ENCODE peak calls at places on chromosomes 13 and 19, in eight cellular contexts. One of them, this sample, is unnamed.

GRCh38 chr19:10091892-10092641 is 6.0 kb downstream of the SHFL start:
- DNase-seq in cardiac fibroblast: no peak
- DNase-seq in stimulated activated CD8-positive, alpha-beta memory T cell treated with anti-CD3 and anti-CD28 coated beads, Interleukin-7, amount 100 ng/mL, for 24 hours: no peak
- DNase-seq in effector memory CD4-positive, alpha-beta T cell: no peak
- DNase-seq in IMR-90: no peak
- DNase-seq in B cell: peak; percentile 55
- DNase-seq in CD8-positive, alpha-beta T cell: no peak
- DNase-seq in stromal cell of bone marrow: no peak
- DNase-seq in this sample: no peak

GRCh38 chr13:62625214-62625613 is 1209.6 kb upstream of the PCDH20 start:
- DNase-seq in B cell: no peak
- DNase-seq in effector memory CD4-positive, alpha-beta T cell: no peak
- DNase-seq in IMR-90: no peak
- DNase-seq in stromal cell of bone marrow: no peak
- DNase-seq in CD8-positive, alpha-beta T cell: no peak
- DNase-seq in stimulated activated CD8-positive, alpha-beta memory T cell treated with anti-CD3 and anti-CD28 coated beads, Interleukin-7, amount 100 ng/mL, for 24 hours: no peak
- DNase-seq in cardiac fibroblast: no peak
- DNase-seq in this sample: no peak

GRCh38 chr13:101474419-101474957 is 22.0 kb downstream of the ITGBL1 start:
- DNase-seq in cardiac fibroblast: peak; percentile 85
- DNase-seq in stromal cell of bone marrow: no peak
- DNase-seq in IMR-90: peak; percentile 91
- DNase-seq in CD8-positive, alpha-beta T cell: no peak
- DNase-seq in effector memory CD4-positive, alpha-beta T cell: no peak
- DNase-seq in stimulated activated CD8-positive, alpha-beta memory T cell treated with anti-CD3 and anti-CD28 coated beads, Interleukin-7, amount 100 ng/mL, for 24 hours: no peak
- DNase-seq in B cell: no peak
- DNase-seq in this sample: no peak

GRCh38 chr19:45047188-45047797 is 8.4 kb downstream of the CLASRP start:
- DNase-seq in cardiac fibroblast: no peak
- DNase-seq in stimulated activated CD8-positive, alpha-beta memory T cell treated with anti-CD3 and anti-CD28 coated beads, Interleukin-7, amount 100 ng/mL, for 24 hours: no peak
- DNase-seq in effector memory CD4-positive, alpha-beta T cell: no peak
- DNase-seq in stromal cell of bone marrow: no peak
- DNase-seq in CD8-positive, alpha-beta T cell: no peak
- DNase-seq in IMR-90: no peak
- DNase-seq in B cell: peak; percentile 69
- DNase-seq in this sample: no peak

GRCh38 chr19:1855828-1856255 is 7.5 kb downstream of the KLF16 start:
- DNase-seq in effector memory CD4-positive, alpha-beta T cell: no peak
- DNase-seq in cardiac fibroblast: no peak
- DNase-seq in B cell: no peak
- DNase-seq in stimulated activated CD8-positive, alpha-beta memory T cell treated with anti-CD3 and anti-CD28 coated beads, Interleukin-7, amount 100 ng/mL, for 24 hours: no peak
- DNase-seq in IMR-90: peak; percentile 23
- DNase-seq in CD8-positive, alpha-beta T cell: no peak
- DNase-seq in stromal cell of bone marrow: no peak
- DNase-seq in this sample: no peak

GRCh38 chr13:42485272-42485671 is 88.7 kb upstream of the TNFSF11 start:
- DNase-seq in stimulated activated CD8-positive, alpha-beta memory T cell treated with anti-CD3 and anti-CD28 coated beads, Interleukin-7, amount 100 ng/mL, for 24 hours: no peak
- DNase-seq in B cell: no peak
- DNase-seq in effector memory CD4-positive, alpha-beta T cell: no peak
- DNase-seq in stromal cell of bone marrow: no peak
- DNase-seq in CD8-positive, alpha-beta T cell: no peak
- DNase-seq in cardiac fibroblast: no peak
- DNase-seq in IMR-90: no peak
- DNase-seq in this sample: no peak

GRCh38 chr13:41561179-41561578 is 103.8 kb downstream of the RGCC start:
- DNase-seq in effector memory CD4-positive, alpha-beta T cell: no peak
- DNase-seq in B cell: no peak
- DNase-seq in stromal cell of bone marrow: no peak
- DNase-seq in IMR-90: peak; percentile 43
- DNase-seq in stimulated activated CD8-positive, alpha-beta memory T cell treated with anti-CD3 and anti-CD28 coated beads, Interleukin-7, amount 100 ng/mL, for 24 hours: no peak
- DNase-seq in CD8-positive, alpha-beta T cell: no peak
- DNase-seq in cardiac fibroblast: peak; percentile 48
- DNase-seq in this sample: no peak

GRCh38 chr19:42480335-42481095 is 37.8 kb upstream of the CXCL17 start:
- DNase-seq in cardiac fibroblast: peak; percentile 59
- DNase-seq in IMR-90: peak; percentile 47
- DNase-seq in effector memory CD4-positive, alpha-beta T cell: no peak
- DNase-seq in stromal cell of bone marrow: no peak
- DNase-seq in CD8-positive, alpha-beta T cell: no peak
- DNase-seq in B cell: no peak
- DNase-seq in stimulated activated CD8-positive, alpha-beta memory T cell treated with anti-CD3 and anti-CD28 coated beads, Interleukin-7, amount 100 ng/mL, for 24 hours: no peak
- DNase-seq in this sample: no peak

GRCh38 chr13:76331948-76332712 is 554.1 kb downstream of the KCTD12 start:
- DNase-seq in stromal cell of bone marrow: no peak
- DNase-seq in CD8-positive, alpha-beta T cell: no peak
- DNase-seq in B cell: no peak
- DNase-seq in effector memory CD4-positive, alpha-beta T cell: no peak
- DNase-seq in cardiac fibroblast: peak; percentile 63
- DNase-seq in stimulated activated CD8-positive, alpha-beta memory T cell treated with anti-CD3 and anti-CD28 coated beads, Interleukin-7, amount 100 ng/mL, for 24 hours: no peak
- DNase-seq in IMR-90: peak; percentile 56
- DNase-seq in this sample: peak; percentile 39

GRCh38 chr19:48397636-48398328 is 4.3 kb downstream of the GRIN2D start:
- DNase-seq in cardiac fibroblast: peak; percentile 28
- DNase-seq in IMR-90: no peak
- DNase-seq in stromal cell of bone marrow: no peak
- DNase-seq in effector memory CD4-positive, alpha-beta T cell: no peak
- DNase-seq in CD8-positive, alpha-beta T cell: no peak
- DNase-seq in stimulated activated CD8-positive, alpha-beta memory T cell treated with anti-CD3 and anti-CD28 coated beads, Interleukin-7, amount 100 ng/mL, for 24 hours: no peak
- DNase-seq in B cell: no peak
- DNase-seq in this sample: no peak

GRCh38 chr13:93249259-93249917 is 22.8 kb downstream of the GPC6 start:
- DNase-seq in cardiac fibroblast: peak; percentile 88
- DNase-seq in effector memory CD4-positive, alpha-beta T cell: no peak
- DNase-seq in B cell: no peak
- DNase-seq in stimulated activated CD8-positive, alpha-beta memory T cell treated with anti-CD3 and anti-CD28 coated beads, Interleukin-7, amount 100 ng/mL, for 24 hours: no peak
- DNase-seq in IMR-90: peak; percentile 95
- DNase-seq in CD8-positive, alpha-beta T cell: no peak
- DNase-seq in stromal cell of bone marrow: peak; percentile 80
- DNase-seq in this sample: no peak

GRCh38 chr13:97434417-97435296 is 688 bp downstream of the RAP2A start:
- DNase-seq in CD8-positive, alpha-beta T cell: peak; percentile 16
- DNase-seq in IMR-90: peak; percentile 20
- DNase-seq in effector memory CD4-positive, alpha-beta T cell: peak; percentile 27
- DNase-seq in cardiac fibroblast: peak; percentile 41
- DNase-seq in stimulated activated CD8-positive, alpha-beta memory T cell treated with anti-CD3 and anti-CD28 coated beads, Interleukin-7, amount 100 ng/mL, for 24 hours: peak; percentile 11
- DNase-seq in stromal cell of bone marrow: no peak
- DNase-seq in B cell: peak; percentile 69
- DNase-seq in this sample: peak; percentile 50

GRCh38 chr13:107803822-107804495 is 411.4 kb downstream of the LIG4 start:
- DNase-seq in stimulated activated CD8-positive, alpha-beta memory T cell treated with anti-CD3 and anti-CD28 coated beads, Interleukin-7, amount 100 ng/mL, for 24 hours: no peak
- DNase-seq in B cell: no peak
- DNase-seq in CD8-positive, alpha-beta T cell: no peak
- DNase-seq in stromal cell of bone marrow: no peak
- DNase-seq in effector memory CD4-positive, alpha-beta T cell: no peak
- DNase-seq in IMR-90: no peak
- DNase-seq in cardiac fibroblast: no peak
- DNase-seq in this sample: no peak

GRCh38 chr19:12720851-12721655 is 2.7 kb downstream of the TNPO2 start:
- DNase-seq in B cell: no peak
- DNase-seq in effector memory CD4-positive, alpha-beta T cell: no peak
- DNase-seq in CD8-positive, alpha-beta T cell: no peak
- DNase-seq in stromal cell of bone marrow: no peak
- DNase-seq in stimulated activated CD8-positive, alpha-beta memory T cell treated with anti-CD3 and anti-CD28 coated beads, Interleukin-7, amount 100 ng/mL, for 24 hours: no peak
- DNase-seq in IMR-90: no peak
- DNase-seq in cardiac fibroblast: peak; percentile 27
- DNase-seq in this sample: no peak

GRCh38 chr19:2045501-2046045 is 5.5 kb downstream of the MKNK2 start:
- DNase-seq in stimulated activated CD8-positive, alpha-beta memory T cell treated with anti-CD3 and anti-CD28 coated beads, Interleukin-7, amount 100 ng/mL, for 24 hours: no peak
- DNase-seq in CD8-positive, alpha-beta T cell: no peak
- DNase-seq in B cell: peak; percentile 38
- DNase-seq in stromal cell of bone marrow: no peak
- DNase-seq in effector memory CD4-positive, alpha-beta T cell: no peak
- DNase-seq in cardiac fibroblast: no peak
- DNase-seq in IMR-90: no peak
- DNase-seq in this sample: no peak

GRCh38 chr13:33262069-33262487 is 23.5 kb downstream of the STARD13 start:
- DNase-seq in IMR-90: peak; percentile 70
- DNase-seq in B cell: no peak
- DNase-seq in stimulated activated CD8-positive, alpha-beta memory T cell treated with anti-CD3 and anti-CD28 coated beads, Interleukin-7, amount 100 ng/mL, for 24 hours: no peak
- DNase-seq in effector memory CD4-positive, alpha-beta T cell: no peak
- DNase-seq in cardiac fibroblast: peak; percentile 68
- DNase-seq in stromal cell of bone marrow: no peak
- DNase-seq in CD8-positive, alpha-beta T cell: no peak
- DNase-seq in this sample: no peak

GRCh38 chr13:50915562-50915961 is 6.0 kb downstream of the RNASEH2B start:
- DNase-seq in IMR-90: no peak
- DNase-seq in stimulated activated CD8-positive, alpha-beta memory T cell treated with anti-CD3 and anti-CD28 coated beads, Interleukin-7, amount 100 ng/mL, for 24 hours: no peak
- DNase-seq in cardiac fibroblast: no peak
- DNase-seq in effector memory CD4-positive, alpha-beta T cell: no peak
- DNase-seq in B cell: peak; percentile 52
- DNase-seq in CD8-positive, alpha-beta T cell: no peak
- DNase-seq in stromal cell of bone marrow: no peak
- DNase-seq in this sample: no peak

GRCh38 chr19:56155124-56155687 is 14.1 kb downstream of the ZNF444 start:
- DNase-seq in stimulated activated CD8-positive, alpha-beta memory T cell treated with anti-CD3 and anti-CD28 coated beads, Interleukin-7, amount 100 ng/mL, for 24 hours: no peak
- DNase-seq in cardiac fibroblast: no peak
- DNase-seq in IMR-90: no peak
- DNase-seq in effector memory CD4-positive, alpha-beta T cell: no peak
- DNase-seq in CD8-positive, alpha-beta T cell: no peak
- DNase-seq in B cell: no peak
- DNase-seq in stromal cell of bone marrow: no peak
- DNase-seq in this sample: no peak

GRCh38 chr13:85277753-85278152 is 521.5 kb downstream of the SLITRK6 start:
- DNase-seq in cardiac fibroblast: no peak
- DNase-seq in stromal cell of bone marrow: no peak
- DNase-seq in CD8-positive, alpha-beta T cell: no peak
- DNase-seq in IMR-90: peak; percentile 21
- DNase-seq in stimulated activated CD8-positive, alpha-beta memory T cell treated with anti-CD3 and anti-CD28 coated beads, Interleukin-7, amount 100 ng/mL, for 24 hours: no peak
- DNase-seq in effector memory CD4-positive, alpha-beta T cell: no peak
- DNase-seq in B cell: no peak
- DNase-seq in this sample: no peak

GRCh38 chr13:45108716-45109706 is 11.3 kb upstream of the GTF2F2 start:
- DNase-seq in cardiac fibroblast: peak; percentile 39
- DNase-seq in B cell: peak; percentile 17
- DNase-seq in stromal cell of bone marrow: no peak
- DNase-seq in CD8-positive, alpha-beta T cell: no peak
- DNase-seq in stimulated activated CD8-positive, alpha-beta memory T cell treated with anti-CD3 and anti-CD28 coated beads, Interleukin-7, amount 100 ng/mL, for 24 hours: no peak
- DNase-seq in IMR-90: peak; percentile 66
- DNase-seq in effector memory CD4-positive, alpha-beta T cell: no peak
- DNase-seq in this sample: no peak

GRCh38 chr19:17105548-17105947 is 30.0 kb downstream of the MYO9B start:
- DNase-seq in stimulated activated CD8-positive, alpha-beta memory T cell treated with anti-CD3 and anti-CD28 coated beads, Interleukin-7, amount 100 ng/mL, for 24 hours: no peak
- DNase-seq in stromal cell of bone marrow: no peak
- DNase-seq in CD8-positive, alpha-beta T cell: no peak
- DNase-seq in B cell: peak; percentile 45
- DNase-seq in IMR-90: no peak
- DNase-seq in cardiac fibroblast: no peak
- DNase-seq in effector memory CD4-positive, alpha-beta T cell: no peak
- DNase-seq in this sample: no peak

GRCh38 chr19:46605356-46605821 is 4.3 kb downstream of the CALM3 start:
- DNase-seq in stromal cell of bone marrow: no peak
- DNase-seq in CD8-positive, alpha-beta T cell: no peak
- DNase-seq in cardiac fibroblast: no peak
- DNase-seq in B cell: peak; percentile 6
- DNase-seq in stimulated activated CD8-positive, alpha-beta memory T cell treated with anti-CD3 and anti-CD28 coated beads, Interleukin-7, amount 100 ng/mL, for 24 hours: no peak
- DNase-seq in IMR-90: no peak
- DNase-seq in effector memory CD4-positive, alpha-beta T cell: no peak
- DNase-seq in this sample: no peak

GRCh38 chr13:20499986-20500385 is 25.7 kb downstream of the CRYL1 start:
- DNase-seq in IMR-90: peak; percentile 7
- DNase-seq in B cell: no peak
- DNase-seq in effector memory CD4-positive, alpha-beta T cell: no peak
- DNase-seq in cardiac fibroblast: peak; percentile 37
- DNase-seq in stimulated activated CD8-positive, alpha-beta memory T cell treated with anti-CD3 and anti-CD28 coated beads, Interleukin-7, amount 100 ng/mL, for 24 hours: no peak
- DNase-seq in stromal cell of bone marrow: no peak
- DNase-seq in CD8-positive, alpha-beta T cell: no peak
- DNase-seq in this sample: no peak

GRCh38 chr13:65889368-65889767 is 1340.8 kb downstream of the PCDH9 start:
- DNase-seq in CD8-positive, alpha-beta T cell: no peak
- DNase-seq in effector memory CD4-positive, alpha-beta T cell: no peak
- DNase-seq in stimulated activated CD8-positive, alpha-beta memory T cell treated with anti-CD3 and anti-CD28 coated beads, Interleukin-7, amount 100 ng/mL, for 24 hours: no peak
- DNase-seq in B cell: no peak
- DNase-seq in IMR-90: peak; percentile 47
- DNase-seq in cardiac fibroblast: peak; percentile 24
- DNase-seq in stromal cell of bone marrow: no peak
- DNase-seq in this sample: no peak

GRCh38 chr13:60727140-60727539 is 330.1 kb downstream of the TDRD3 start:
- DNase-seq in IMR-90: no peak
- DNase-seq in stromal cell of bone marrow: no peak
- DNase-seq in CD8-positive, alpha-beta T cell: no peak
- DNase-seq in stimulated activated CD8-positive, alpha-beta memory T cell treated with anti-CD3 and anti-CD28 coated beads, Interleukin-7, amount 100 ng/mL, for 24 hours: no peak
- DNase-seq in B cell: no peak
- DNase-seq in effector memory CD4-positive, alpha-beta T cell: no peak
- DNase-seq in cardiac fibroblast: no peak
- DNase-seq in this sample: no peak

GRCh38 chr19:3710265-3710812 is 2.2 kb downstream of the TJP3 start:
- DNase-seq in effector memory CD4-positive, alpha-beta T cell: no peak
- DNase-seq in stimulated activated CD8-positive, alpha-beta memory T cell treated with anti-CD3 and anti-CD28 coated beads, Interleukin-7, amount 100 ng/mL, for 24 hours: no peak
- DNase-seq in B cell: no peak
- DNase-seq in cardiac fibroblast: peak; percentile 35
- DNase-seq in IMR-90: peak; percentile 43
- DNase-seq in CD8-positive, alpha-beta T cell: no peak
- DNase-seq in stromal cell of bone marrow: no peak
- DNase-seq in this sample: no peak

This sample was measured in GDM1.